ENCODE peak calls at places on chromosomes 13 and 19, in seven cellular contexts. F is Ammon's horn, V is globus pallidus, X is hypothalamus, Q is amygdala, J is cerebellar cortex, W is IMR-90. A is an unnamed sample.

GRCh38 chr13:106473174-106473573 is 62.3 kb downstream of the EFNB2 start:
- DNase-seq in F (no peak), V (no peak), X (no peak), Q (no peak), J (no peak), W (no peak), A (no peak)

GRCh38 chr13:68369739-68370138 is 1139.6 kb upstream of the PCDH9 start:
- DNase-seq in F (no peak), V (no peak), X (no peak), Q (no peak), J (no peak), W (no peak), A (peak; percentile 46)

GRCh38 chr19:41882568-41883462 is at the start of gene ARHGEF1:
- DNase-seq in F (peak; percentile 35), V (no peak), X (no peak), Q (peak; percentile 9), J (no peak), W (no peak), A (no peak)

GRCh38 chr19:44757735-44758505 is 9.4 kb downstream of the BCL3 start:
- DNase-seq in F (peak; percentile 45), V (no peak), X (no peak), Q (peak; percentile 25), J (no peak), W (peak; percentile 63), A (no peak)

GRCh38 chr13:98766120-98766519 is 13.6 kb upstream of the SLC15A1 start:
- DNase-seq in F (no peak), V (no peak), X (no peak), Q (no peak), J (no peak), W (no peak), A (no peak)

GRCh38 chr13:76538004-76538403 is 348.2 kb downstream of the KCTD12 start:
- DNase-seq in F (no peak), V (no peak), X (no peak), Q (no peak), J (no peak), W (no peak), A (no peak)

GRCh38 chr13:47816835-47817234 is 184.2 kb downstream of the SUCLA2 start:
- DNase-seq in F (no peak), V (no peak), X (no peak), Q (no peak), J (no peak), W (no peak), A (no peak)

GRCh38 chr19:32581704-32582164 is 744 bp downstream of the PDCD5 start:
- DNase-seq in F (no peak), V (no peak), X (no peak), Q (no peak), J (peak; percentile 19), W (peak; percentile 66), A (peak; percentile 47)

GRCh38 chr19:35734889-35735288 is 7.4 kb downstream of the IGFLR1 start:
- DNase-seq in F (no peak), V (no peak), X (no peak), Q (no peak), J (no peak), W (no peak), A (no peak)

GRCh38 chr13:90696254-90696653 is 651.2 kb upstream of the MIR17HG start:
- DNase-seq in F (no peak), V (no peak), X (no peak), Q (no peak), J (no peak), W (peak; percentile 7), A (peak; percentile 83)

GRCh38 chr19:11377237-11377636 is 2.8 kb downstream of the SWSAP1 start:
- DNase-seq in F (peak; percentile 48), V (no peak), X (no peak), Q (no peak), J (peak; percentile 49), W (peak; percentile 94), A (peak; percentile 86)

GRCh38 chr19:9431475-9431874 is 3.9 kb downstream of the ZNF266 start:
- DNase-seq in F (no peak), V (no peak), X (no peak), Q (no peak), J (peak; percentile 10), W (peak; percentile 29), A (no peak)

GRCh38 chr13:36275190-36276002 is 22.2 kb downstream of the CCDC169 start:
- DNase-seq in F (peak; percentile 61), V (peak; percentile 24), X (no peak), Q (no peak), J (peak; percentile 38), W (peak; percentile 72), A (peak; percentile 81)

GRCh38 chr13:21232196-21232595 is 55.7 kb downstream of the MRPL57 start:
- DNase-seq in F (no peak), V (peak; percentile 7), X (no peak), Q (no peak), J (no peak), W (peak; percentile 34), A (no peak)

GRCh38 chr13:53460776-53461175 is 432.2 kb downstream of the OLFM4 start:
- DNase-seq in F (no peak), V (no peak), X (no peak), Q (no peak), J (no peak), W (no peak), A (no peak)

GRCh38 chr19:13689050-13689449 is 75.3 kb upstream of the MRI1 start:
- DNase-seq in F (no peak), V (no peak), X (no peak), Q (no peak), J (peak; percentile 29), W (peak; percentile 15), A (peak; percentile 10)

GRCh38 chr13:80871481-80871880 is 530.6 kb upstream of the SPRY2 start:
- DNase-seq in F (no peak), V (no peak), X (no peak), Q (no peak), J (no peak), W (no peak), A (peak; percentile 59)